ENCODE peak calls at places on chromosome 4, in five cellular contexts. B is astrocyte, A is IMR-90, O is tibial nerve, G is A673. Z is an unnamed sample.

GRCh38 chr4:94635172-94635571 is 122.6 kb upstream of the BMPR1B start:
- DNase-seq in B (peak; percentile 33), A (peak; percentile 53), O (no peak), G (peak; percentile 84), Z (peak; percentile 28)

GRCh38 chr4:55540271-55540670 is 6.4 kb downstream of the CLOCK start:
- DNase-seq in B (no peak), A (no peak), O (no peak), G (no peak), Z (no peak)

GRCh38 chr4:13558881-13559280 is 14.6 kb upstream of the NKX3-2 start:
- DNase-seq in B (no peak), A (no peak), O (no peak), G (no peak), Z (no peak)

GRCh38 chr4:153067376-153067775 is 131.3 kb downstream of the FHDC1 start:
- DNase-seq in B (peak; percentile 39), A (peak; percentile 45), O (no peak), G (peak; percentile 39), Z (peak; percentile 29)

GRCh38 chr4:86380176-86380724 is 20.4 kb upstream of the MAPK10 start:
- DNase-seq in B (no peak), A (no peak), O (no peak), G (no peak), Z (no peak)

GRCh38 chr4:153750197-153750817 is 9.5 kb downstream of the RNF175 start:
- DNase-seq in B (peak; percentile 49), A (peak; percentile 58), O (peak; percentile 58), G (peak; percentile 90), Z (peak; percentile 91)

GRCh38 chr4:107219681-107220080 is 183.6 kb upstream of the DKK2 start:
- DNase-seq in B (peak; percentile 45), A (peak; percentile 21), O (no peak), G (no peak), Z (peak; percentile 29)

GRCh38 chr4:8228319-8229250 is 29.5 kb downstream of the SH3TC1 start:
- DNase-seq in B (peak; percentile 79), A (peak; percentile 86), O (peak; percentile 58), G (peak; percentile 24), Z (peak; percentile 92)

GRCh38 chr4:38145741-38146140 is 185.5 kb downstream of the PTTG2 start:
- DNase-seq in B (peak; percentile 88), A (peak; percentile 98), O (no peak), G (no peak), Z (peak; percentile 94)

GRCh38 chr4:2907706-2908293 is 55.4 kb downstream of the NOP14 start:
- DNase-seq in B (no peak), A (no peak), O (no peak), G (no peak), Z (no peak)

GRCh38 chr4:89482248-89482647 is 174.6 kb upstream of the GPRIN3 start:
- DNase-seq in B (peak; percentile 14), A (peak; percentile 53), O (no peak), G (peak; percentile 33), Z (peak; percentile 83)

GRCh38 chr4:102657206-102657605 is 103.6 kb downstream of the MANBA start:
- DNase-seq in B (no peak), A (no peak), O (no peak), G (no peak), Z (no peak)

GRCh38 chr4:83862471-83862870 is 326.6 kb downstream of the GPAT3 start:
- DNase-seq in B (no peak), A (no peak), O (no peak), G (no peak), Z (peak; percentile 83)

GRCh38 chr4:150316332-150317205 is 238.3 kb downstream of the DCLK2 start:
- DNase-seq in B (no peak), A (peak; percentile 31), O (no peak), G (peak; percentile 42), Z (no peak)

GRCh38 chr4:84394386-84394785 is 104.7 kb downstream of the NKX6-1 start:
- DNase-seq in B (no peak), A (no peak), O (no peak), G (no peak), Z (no peak)

GRCh38 chr4:182022899-182023298 is 220.3 kb upstream of the TENM3 start:
- DNase-seq in B (peak; percentile 38), A (peak; percentile 2), O (no peak), G (no peak), Z (peak; percentile 4)

GRCh38 chr4:156888762-156889161 is 82.8 kb downstream of the PDGFC start:
- DNase-seq in B (peak; percentile 90), A (peak; percentile 77), O (no peak), G (no peak), Z (peak; percentile 81)

GRCh38 chr4:79466621-79467020 is 58.6 kb upstream of the GK2 start:
- DNase-seq in B (no peak), A (no peak), O (no peak), G (no peak), Z (no peak)

GRCh38 chr4:165682621-165683020 is 190.4 kb upstream of the TLL1 start:
- DNase-seq in B (peak; percentile 20), A (no peak), O (no peak), G (no peak), Z (no peak)

GRCh38 chr4:158630893-158631292 is 40.8 kb downstream of the C4orf46 start:
- DNase-seq in B (peak; percentile 81), A (peak; percentile 59), O (no peak), G (peak; percentile 53), Z (peak; percentile 61)

GRCh38 chr4:185395255-185395955 is at the start of gene LRP2BP:
- DNase-seq in B (no peak), A (no peak), O (no peak), G (no peak), Z (no peak)

GRCh38 chr4:10099521-10100325 is 16.9 kb downstream of the WDR1 start:
- DNase-seq in B (no peak), A (no peak), O (no peak), G (no peak), Z (no peak)

GRCh38 chr4:145183023-145183422 is 2.6 kb upstream of the OTUD4 start:
- DNase-seq in B (no peak), A (peak; percentile 41), O (no peak), G (no peak), Z (no peak)

GRCh38 chr4:17126306-17126978 is 228.0 kb upstream of the LDB2 start:
- DNase-seq in B (no peak), A (no peak), O (no peak), G (no peak), Z (no peak)

GRCh38 chr4:163392328-163392727 is 48.6 kb downstream of the NPY5R start:
- DNase-seq in B (no peak), A (no peak), O (no peak), G (peak; percentile 37), Z (peak; percentile 13)

GRCh38 chr4:93072292-93072691 is 756.3 kb upstream of the ATOH1 start:
- DNase-seq in B (no peak), A (no peak), O (no peak), G (no peak), Z (no peak)

GRCh38 chr4:169018406-169018805 is 8.4 kb upstream of the CBR4 start:
- DNase-seq in B (no peak), A (no peak), O (no peak), G (no peak), Z (no peak)

GRCh38 chr4:141858437-141858836 is 222.1 kb downstream of the IL15 start:
- DNase-seq in B (no peak), A (no peak), O (no peak), G (no peak), Z (no peak)

DNA sequence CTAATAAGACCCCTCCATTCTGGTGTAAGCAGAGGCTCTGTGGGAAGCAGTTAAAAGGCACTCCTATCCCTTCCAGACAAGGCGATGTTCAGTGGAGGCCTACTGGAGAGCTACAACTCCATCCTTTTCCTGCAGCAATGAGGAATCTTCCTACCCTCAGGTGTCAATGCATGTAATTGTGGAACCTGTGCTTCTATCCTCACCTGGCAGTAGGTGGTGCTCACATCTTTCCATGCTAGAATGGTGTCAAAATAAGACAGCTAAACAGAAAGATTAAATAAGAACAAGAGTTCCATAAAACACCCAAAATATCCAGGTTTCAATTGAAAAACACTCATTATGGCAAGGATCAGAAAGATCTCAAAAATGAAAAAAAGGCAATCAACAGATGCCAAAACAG is 224.6 kb downstream of the IL15 start:
- DNase-seq in B (no peak), A (no peak), O (no peak), G (no peak), Z (no peak)
- TF ChIP-seq CTCF in B (no peak), A (no peak), O (no peak), G (no peak), Z (no peak)

GRCh38 chr4:99201687-99202086 is 17.4 kb downstream of the ADH6 start:
- DNase-seq in B (no peak), A (peak; percentile 55), O (no peak), G (no peak), Z (peak; percentile 76)
- TF ChIP-seq CTCF in B (no peak), A (peak; percentile 59), O (peak; percentile 25), G (peak; percentile 35), Z (peak; percentile 46)

GRCh38 chr4:1661695-1662094 is 22.4 kb downstream of the FAM53A start:
- DNase-seq in B (no peak), A (no peak), O (no peak), G (no peak), Z (no peak)
- TF ChIP-seq CTCF in B (no peak), A (no peak), O (no peak), G (no peak), Z (no peak)

DNA sequence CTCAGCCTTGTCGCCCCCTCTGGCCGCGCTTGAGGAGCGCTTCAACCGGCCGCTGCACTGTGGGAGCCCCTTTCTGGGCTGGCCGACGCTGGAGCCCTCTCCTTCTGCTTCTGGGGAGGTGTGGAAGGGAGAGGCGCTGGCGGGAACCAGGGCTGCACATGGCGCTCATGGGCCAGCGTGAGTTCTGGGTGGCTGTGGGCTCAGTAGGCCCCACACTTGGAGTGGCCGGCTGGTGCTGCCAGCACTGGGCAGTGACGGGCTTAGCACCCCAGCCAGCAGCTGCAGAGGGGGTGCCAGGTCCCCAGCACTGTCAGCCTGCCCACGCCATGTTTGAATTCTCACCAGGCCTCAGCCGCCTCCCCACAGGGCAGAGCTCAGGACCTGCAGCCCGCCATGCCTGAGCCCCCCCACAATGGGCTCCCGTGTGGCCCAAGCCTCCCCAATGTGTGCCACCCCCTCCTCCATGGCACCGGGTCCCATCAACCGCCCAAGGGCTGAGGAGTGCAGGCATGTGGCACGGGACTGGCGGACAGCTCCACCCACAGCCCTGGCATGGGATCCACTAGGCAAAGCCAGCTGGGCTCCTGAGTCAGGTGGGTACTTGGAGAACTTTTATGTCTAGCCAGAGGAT is 615.2 kb downstream of the TRIML1 start:
- DNase-seq in B (no peak), A (no peak), O (no peak), G (no peak), Z (no peak)
- TF ChIP-seq CTCF in B (no peak), A (no peak), O (no peak), G (no peak), Z (no peak)

DNA sequence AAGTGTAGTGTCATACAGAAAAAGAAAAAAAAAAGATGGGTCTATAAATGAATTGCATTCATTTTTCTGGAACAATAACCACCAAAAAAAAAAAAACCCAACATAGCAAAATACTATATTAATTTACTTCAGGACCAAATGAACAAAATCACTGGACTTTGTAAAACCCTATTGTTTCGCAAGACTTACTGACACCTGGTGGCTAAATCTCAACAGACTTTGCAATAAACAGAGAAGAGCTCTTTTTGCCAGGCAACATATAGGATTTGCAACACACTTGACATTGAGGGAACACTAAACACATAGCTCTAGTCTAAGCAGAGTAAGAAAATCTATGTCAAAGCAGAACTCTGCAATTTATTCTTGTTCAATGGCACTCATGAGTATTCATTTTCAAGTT is 990.2 kb downstream of the STPG2 start:
- DNase-seq in B (no peak), A (no peak), O (no peak), G (peak; percentile 0), Z (peak; percentile 43)
- TF ChIP-seq CTCF in B (peak; percentile 40), A (no peak), O (no peak), G (no peak), Z (peak; percentile 40)